ENCODE peak calls at places on chromosomes 5 and 9, in nine cellular contexts. N is H1, A is transverse colon, Z is sigmoid colon, J is GM12891, P is endothelial cell of umbilical vein, S is stomach, O is breast epithelium, Q is prostate gland. L is an unnamed sample.

GRCh38 chr5:22846686-22847085 is 6.5 kb downstream of the CDH12 start:
- DNase-seq in P (no peak), Q (no peak), J (no peak), S (no peak), N (no peak), Z (no peak), O (no peak), A (no peak), L (no peak)

GRCh38 chr9:125255781-125256391 is 5.7 kb upstream of the GAPVD1 start:
- DNase-seq in A (no peak), Q (peak; percentile 16), S (no peak), J (no peak), O (no peak), P (no peak), Z (no peak), N (no peak), L (no peak)

GRCh38 chr5:84249918-84250635 is 134.6 kb downstream of the EDIL3 start:
- DNase-seq in O (no peak), Z (no peak), N (no peak), S (no peak), J (no peak), A (no peak), Q (no peak), P (no peak), L (no peak)

GRCh38 chr5:170508660-170509322 is 5.0 kb downstream of the KCNIP1 start:
- DNase-seq in O (no peak), S (no peak), A (no peak), Q (no peak), Z (no peak), J (no peak), N (no peak), P (peak; percentile 8), L (no peak)

GRCh38 chr9:97763884-97764283 is 66.7 kb upstream of the XPA start:
- DNase-seq in S (no peak), A (no peak), O (no peak), J (no peak), N (no peak), Q (no peak), P (no peak), Z (no peak), L (no peak)

GRCh38 chr9:128361981-128362646 is 9.1 kb upstream of the URM1 start:
- DNase-seq in Q (peak; percentile 87), S (peak; percentile 88), O (peak; percentile 84), P (peak; percentile 87), A (peak; percentile 84), J (peak; percentile 77), N (peak; percentile 87), Z (peak; percentile 93), L (peak; percentile 77)

GRCh38 chr9:715743-716400 is 125.6 kb upstream of the DMRT1 start:
- DNase-seq in Q (peak; percentile 32), A (no peak), S (no peak), Z (no peak), P (peak; percentile 39), J (no peak), N (no peak), O (no peak), L (no peak)

GRCh38 chr5:153467546-153467945 is 22.9 kb upstream of the GRIA1 start:
- DNase-seq in J (no peak), P (no peak), A (no peak), Q (no peak), N (no peak), S (no peak), Z (no peak), O (no peak), L (no peak)

GRCh38 chr9:101094686-101095085 is 66.2 kb downstream of the PLPPR1 start:
- DNase-seq in S (no peak), O (no peak), N (no peak), J (no peak), A (no peak), Q (no peak), Z (no peak), P (no peak), L (no peak)

GRCh38 chr9:79684711-79685575 is 113.2 kb downstream of the TLE4 start:
- DNase-seq in Q (no peak), N (no peak), O (no peak), Z (no peak), S (no peak), J (no peak), P (no peak), A (no peak), L (no peak)

GRCh38 chr5:132259061-132259851 is 1.8 kb downstream of the PDLIM4 start:
- DNase-seq in A (peak; percentile 56), Z (peak; percentile 96), P (peak; percentile 72), Q (peak; percentile 75), S (peak; percentile 16), O (no peak), N (peak; percentile 49), J (no peak), L (no peak)

GRCh38 chr5:6686916-6687409 is 26.3 kb upstream of the TENT4A start:
- DNase-seq in J (no peak), N (no peak), Q (no peak), A (no peak), O (no peak), Z (no peak), S (no peak), P (peak; percentile 67), L (no peak)

GRCh38 chr5:119347996-119348395 is 7.8 kb upstream of the TNFAIP8 start:
- DNase-seq in O (no peak), S (no peak), Z (no peak), P (no peak), N (no peak), Q (no peak), A (no peak), J (no peak), L (no peak)

GRCh38 chr5:103674739-103675138 is 112.2 kb upstream of the NUDT12 start:
- DNase-seq in N (no peak), P (no peak), S (no peak), Z (no peak), J (no peak), O (no peak), Q (no peak), A (no peak), L (no peak)

GRCh38 chr5:68249520-68249919 is 34.0 kb downstream of the PIK3R1 start:
- DNase-seq in S (no peak), N (no peak), J (no peak), Z (no peak), Q (no peak), O (no peak), A (no peak), P (no peak), L (no peak)

GRCh38 chr5:142192296-142192695 is 83.7 kb downstream of the NDFIP1 start:
- DNase-seq in S (no peak), A (no peak), J (no peak), Q (peak; percentile 24), N (no peak), P (peak; percentile 41), Z (no peak), O (no peak), L (no peak)

GRCh38 chr9:120916573-120916972 is 10.0 kb downstream of the TRAF1 start:
- DNase-seq in P (no peak), A (no peak), J (no peak), N (no peak), Z (peak; percentile 93), Q (peak; percentile 87), S (no peak), O (no peak), L (no peak)

GRCh38 chr5:87389635-87390034 is 23.1 kb downstream of the CCNH start:
- DNase-seq in N (no peak), Q (no peak), J (no peak), Z (no peak), O (no peak), P (no peak), S (no peak), A (no peak), L (no peak)
- TF ChIP-seq POLR2AphosphoS5 in N (no peak), Q (no peak), J (no peak), Z (no peak), O (no peak), P (no peak), S (no peak), A (no peak), L (no peak)

DNA sequence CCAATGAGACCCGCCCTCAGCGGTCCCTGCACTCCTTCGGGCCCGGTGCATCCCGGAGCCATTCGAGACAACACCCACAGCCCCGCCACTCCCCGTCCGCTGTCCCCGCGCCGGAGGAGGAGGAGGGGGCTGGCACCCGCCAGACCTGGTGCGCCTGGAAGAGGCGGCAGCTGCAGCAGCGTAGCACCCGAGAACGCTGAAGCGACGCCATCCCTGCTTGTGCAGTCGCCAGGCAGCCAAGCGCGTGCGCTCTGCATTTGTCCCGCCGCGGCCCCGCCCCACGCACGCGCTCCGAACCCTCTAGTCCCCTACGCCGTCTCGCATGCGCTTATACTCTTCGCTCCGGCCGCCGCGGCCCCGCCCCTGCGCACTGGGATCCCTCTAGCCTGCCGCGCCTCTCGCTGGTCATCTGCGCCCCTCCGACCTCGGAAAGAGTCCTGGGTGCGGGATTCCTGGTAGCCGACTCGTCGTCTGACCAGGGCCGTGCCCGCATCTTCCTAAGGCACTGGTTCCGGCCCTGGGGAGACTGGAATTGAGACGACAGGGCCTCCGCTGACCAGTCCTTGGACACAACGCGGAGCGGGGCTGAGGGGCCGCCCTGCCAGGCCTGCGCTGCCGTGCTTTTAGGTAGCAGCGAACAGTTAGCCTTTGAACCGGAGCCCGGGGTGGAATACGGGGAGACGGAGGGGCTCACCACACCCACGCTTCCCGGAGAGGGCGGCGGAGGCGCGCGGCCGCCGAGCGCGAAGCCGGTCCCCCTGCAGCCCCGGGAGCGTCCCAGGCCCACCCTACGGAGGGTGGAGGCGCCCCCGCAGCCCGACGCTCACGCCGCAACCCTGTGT is at the start of gene MRNIP:
- DNase-seq in S (peak; percentile 97), N (peak; percentile 93), Z (peak; percentile 98), Q (peak; percentile 97), P (peak; percentile 97), J (peak; percentile 94), O (peak; percentile 95), A (peak; percentile 98), L (peak; percentile 92)
- TF ChIP-seq POLR2A in S (no peak), N (peak; percentile 30), Z (peak; percentile 52), Q (peak; percentile 91), P (peak; percentile 82), J (no peak), O (no peak), A (peak; percentile 74), L (peak; percentile 75)

GRCh38 chr5:57346336-57346735 is 136.3 kb downstream of the ACTBL2 start:
- DNase-seq in O (no peak), Z (no peak), N (no peak), A (no peak), S (no peak), Q (no peak), J (no peak), P (no peak), L (no peak)
- TF ChIP-seq POLR2AphosphoS5 in O (no peak), Z (no peak), N (no peak), A (no peak), S (no peak), Q (no peak), J (no peak), P (no peak), L (no peak)

DNA sequence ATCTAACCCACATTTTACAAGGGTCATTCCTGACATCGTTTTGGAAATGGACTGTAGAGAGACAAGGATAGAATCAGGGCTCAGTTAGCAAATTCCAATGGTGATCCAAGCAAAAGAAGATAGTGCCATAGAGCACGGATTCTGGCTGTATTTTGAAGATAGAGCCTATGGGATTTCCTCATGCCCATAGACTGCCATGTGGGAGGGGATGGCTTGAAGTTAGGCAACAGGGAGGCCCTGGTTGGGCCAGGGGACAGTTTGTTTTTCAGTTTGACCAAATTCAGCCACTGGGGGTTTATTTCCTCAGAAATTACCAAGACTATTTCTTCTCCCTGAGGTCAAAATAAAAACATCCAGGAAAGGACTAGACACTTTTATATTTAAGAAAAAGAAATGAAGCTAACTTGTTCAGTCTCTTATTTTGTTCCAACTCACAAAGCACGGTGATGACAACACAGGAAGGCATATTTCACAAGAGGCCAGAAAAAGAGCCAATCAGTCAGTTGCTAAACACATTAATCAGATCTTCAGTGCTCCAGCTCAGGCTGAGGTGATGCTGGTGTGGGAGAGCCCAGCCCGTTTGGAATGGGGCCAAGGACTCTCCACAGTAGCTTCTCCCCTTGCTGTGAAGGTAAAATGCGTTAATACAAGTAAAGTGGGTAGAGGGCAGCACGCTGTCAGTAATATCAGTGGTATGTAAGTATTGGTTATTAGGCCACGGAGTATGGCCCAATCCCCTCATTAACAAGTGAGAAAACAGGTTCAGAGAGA is 4.4 kb upstream of the DCTN4 start:
- DNase-seq in Q (peak; percentile 36), P (no peak), A (peak; percentile 35), S (peak; percentile 47), O (peak; percentile 72), Z (peak; percentile 89), N (no peak), J (no peak), L (no peak)
- TF ChIP-seq POLR2A in Q (no peak), P (no peak), A (no peak), S (no peak), O (no peak), Z (no peak), N (no peak), J (no peak), L (no peak)

L was measured in GM12892.